ENCODE peak calls at places on chromosomes 5 and 9, in ten cellular contexts. One of them, this sample, is unnamed.

GRCh38 chr5:122877518-122877917 is 32.1 kb downstream of the SNX24 start:
- DNase-seq in EH: no peak
- DNase-seq in sciatic nerve: no peak
- DNase-seq in NCI-H510A treated with DMSO at 0.1 percent for 48 hours: no peak
- DNase-seq in iPS DF 19.7: no peak
- DNase-seq in neuronal stem cell: no peak
- DNase-seq in stromal cell of bone marrow: no peak
- DNase-seq in fibroblast of the conjunctiva: no peak
- DNase-seq in HFFc6: no peak
- DNase-seq in stimulated activated CD4-positive, alpha-beta T cell treated with anti-CD3 and anti-CD28 coated beads, Interleukin-1b, Interleukin-23, amount 100 ng/mL, for 24 hours: no peak
- DNase-seq in this sample: no peak

GRCh38 chr9:98610711-98611110 is 98.0 kb downstream of the GABBR2 start:
- DNase-seq in NCI-H510A treated with DMSO at 0.1 percent for 48 hours: no peak
- DNase-seq in iPS DF 19.7: no peak
- DNase-seq in EH: no peak
- DNase-seq in sciatic nerve: no peak
- DNase-seq in HFFc6: no peak
- DNase-seq in neuronal stem cell: no peak
- DNase-seq in fibroblast of the conjunctiva: no peak
- DNase-seq in stimulated activated CD4-positive, alpha-beta T cell treated with anti-CD3 and anti-CD28 coated beads, Interleukin-1b, Interleukin-23, amount 100 ng/mL, for 24 hours: no peak
- DNase-seq in stromal cell of bone marrow: no peak
- DNase-seq in this sample: no peak

GRCh38 chr5:55218966-55219365 is 8.1 kb downstream of the MCIDAS start:
- DNase-seq in HFFc6: no peak
- DNase-seq in iPS DF 19.7: no peak
- DNase-seq in stimulated activated CD4-positive, alpha-beta T cell treated with anti-CD3 and anti-CD28 coated beads, Interleukin-1b, Interleukin-23, amount 100 ng/mL, for 24 hours: no peak
- DNase-seq in stromal cell of bone marrow: no peak
- DNase-seq in neuronal stem cell: no peak
- DNase-seq in NCI-H510A treated with DMSO at 0.1 percent for 48 hours: peak; percentile 84
- DNase-seq in sciatic nerve: no peak
- DNase-seq in EH: no peak
- DNase-seq in fibroblast of the conjunctiva: no peak
- DNase-seq in this sample: no peak

GRCh38 chr9:130490981-130491380 is 46.2 kb downstream of the ASS1 start:
- DNase-seq in NCI-H510A treated with DMSO at 0.1 percent for 48 hours: no peak
- DNase-seq in iPS DF 19.7: no peak
- DNase-seq in neuronal stem cell: no peak
- DNase-seq in stromal cell of bone marrow: no peak
- DNase-seq in fibroblast of the conjunctiva: no peak
- DNase-seq in sciatic nerve: no peak
- DNase-seq in HFFc6: no peak
- DNase-seq in stimulated activated CD4-positive, alpha-beta T cell treated with anti-CD3 and anti-CD28 coated beads, Interleukin-1b, Interleukin-23, amount 100 ng/mL, for 24 hours: no peak
- DNase-seq in EH: no peak
- DNase-seq in this sample: no peak

GRCh38 chr5:88897748-88898147 is 14.8 kb upstream of the MEF2C start:
- DNase-seq in NCI-H510A treated with DMSO at 0.1 percent for 48 hours: no peak
- DNase-seq in sciatic nerve: no peak
- DNase-seq in iPS DF 19.7: peak; percentile 65
- DNase-seq in fibroblast of the conjunctiva: no peak
- DNase-seq in stromal cell of bone marrow: no peak
- DNase-seq in HFFc6: no peak
- DNase-seq in neuronal stem cell: no peak
- DNase-seq in EH: no peak
- DNase-seq in stimulated activated CD4-positive, alpha-beta T cell treated with anti-CD3 and anti-CD28 coated beads, Interleukin-1b, Interleukin-23, amount 100 ng/mL, for 24 hours: no peak
- DNase-seq in this sample: no peak

GRCh38 chr9:10946676-10947410 is 334.0 kb upstream of the PTPRD start:
- DNase-seq in stromal cell of bone marrow: no peak
- DNase-seq in NCI-H510A treated with DMSO at 0.1 percent for 48 hours: no peak
- DNase-seq in sciatic nerve: no peak
- DNase-seq in iPS DF 19.7: no peak
- DNase-seq in neuronal stem cell: no peak
- DNase-seq in fibroblast of the conjunctiva: no peak
- DNase-seq in HFFc6: no peak
- DNase-seq in EH: no peak
- DNase-seq in stimulated activated CD4-positive, alpha-beta T cell treated with anti-CD3 and anti-CD28 coated beads, Interleukin-1b, Interleukin-23, amount 100 ng/mL, for 24 hours: no peak
- DNase-seq in this sample: no peak

GRCh38 chr9:123927625-123928308 is 2.2 kb downstream of the DENND1A start:
- DNase-seq in EH: peak; percentile 76
- DNase-seq in fibroblast of the conjunctiva: no peak
- DNase-seq in stromal cell of bone marrow: peak; percentile 23
- DNase-seq in NCI-H510A treated with DMSO at 0.1 percent for 48 hours: peak; percentile 64
- DNase-seq in HFFc6: peak; percentile 27
- DNase-seq in neuronal stem cell: no peak
- DNase-seq in stimulated activated CD4-positive, alpha-beta T cell treated with anti-CD3 and anti-CD28 coated beads, Interleukin-1b, Interleukin-23, amount 100 ng/mL, for 24 hours: no peak
- DNase-seq in iPS DF 19.7: no peak
- DNase-seq in sciatic nerve: no peak
- DNase-seq in this sample: no peak

GRCh38 chr5:124457901-124458300 is 288.5 kb downstream of the ZNF608 start:
- DNase-seq in stimulated activated CD4-positive, alpha-beta T cell treated with anti-CD3 and anti-CD28 coated beads, Interleukin-1b, Interleukin-23, amount 100 ng/mL, for 24 hours: no peak
- DNase-seq in fibroblast of the conjunctiva: no peak
- DNase-seq in HFFc6: no peak
- DNase-seq in NCI-H510A treated with DMSO at 0.1 percent for 48 hours: no peak
- DNase-seq in EH: no peak
- DNase-seq in stromal cell of bone marrow: no peak
- DNase-seq in iPS DF 19.7: no peak
- DNase-seq in neuronal stem cell: no peak
- DNase-seq in sciatic nerve: no peak
- DNase-seq in this sample: no peak

GRCh38 chr5:147188200-147189108 is 46.4 kb upstream of the STK32A start:
- DNase-seq in stromal cell of bone marrow: peak; percentile 42
- DNase-seq in sciatic nerve: peak; percentile 62
- DNase-seq in fibroblast of the conjunctiva: peak; percentile 40
- DNase-seq in EH: peak; percentile 67
- DNase-seq in stimulated activated CD4-positive, alpha-beta T cell treated with anti-CD3 and anti-CD28 coated beads, Interleukin-1b, Interleukin-23, amount 100 ng/mL, for 24 hours: no peak
- DNase-seq in NCI-H510A treated with DMSO at 0.1 percent for 48 hours: peak; percentile 84
- DNase-seq in iPS DF 19.7: no peak
- DNase-seq in HFFc6: peak; percentile 66
- DNase-seq in neuronal stem cell: peak; percentile 71
- DNase-seq in this sample: peak; percentile 69

GRCh38 chr5:14036947-14037346 is 92.5 kb upstream of the DNAH5 start:
- DNase-seq in NCI-H510A treated with DMSO at 0.1 percent for 48 hours: no peak
- DNase-seq in neuronal stem cell: no peak
- DNase-seq in EH: peak; percentile 27
- DNase-seq in HFFc6: no peak
- DNase-seq in fibroblast of the conjunctiva: no peak
- DNase-seq in stimulated activated CD4-positive, alpha-beta T cell treated with anti-CD3 and anti-CD28 coated beads, Interleukin-1b, Interleukin-23, amount 100 ng/mL, for 24 hours: no peak
- DNase-seq in sciatic nerve: no peak
- DNase-seq in iPS DF 19.7: no peak
- DNase-seq in stromal cell of bone marrow: no peak
- DNase-seq in this sample: no peak

GRCh38 chr5:111254613-111255012 is 30.4 kb downstream of the CAMK4 start:
- DNase-seq in sciatic nerve: no peak
- DNase-seq in fibroblast of the conjunctiva: peak; percentile 4
- DNase-seq in HFFc6: no peak
- DNase-seq in neuronal stem cell: no peak
- DNase-seq in iPS DF 19.7: no peak
- DNase-seq in stromal cell of bone marrow: no peak
- DNase-seq in stimulated activated CD4-positive, alpha-beta T cell treated with anti-CD3 and anti-CD28 coated beads, Interleukin-1b, Interleukin-23, amount 100 ng/mL, for 24 hours: peak; percentile 60
- DNase-seq in EH: no peak
- DNase-seq in NCI-H510A treated with DMSO at 0.1 percent for 48 hours: no peak
- DNase-seq in this sample: no peak

GRCh38 chr5:172443441-172444109 is 10.8 kb downstream of the SH3PXD2B start:
- DNase-seq in HFFc6: peak; percentile 91
- DNase-seq in stromal cell of bone marrow: peak; percentile 92
- DNase-seq in sciatic nerve: peak; percentile 86
- DNase-seq in iPS DF 19.7: no peak
- DNase-seq in EH: peak; percentile 95
- DNase-seq in neuronal stem cell: no peak
- DNase-seq in stimulated activated CD4-positive, alpha-beta T cell treated with anti-CD3 and anti-CD28 coated beads, Interleukin-1b, Interleukin-23, amount 100 ng/mL, for 24 hours: peak; percentile 28
- DNase-seq in fibroblast of the conjunctiva: peak; percentile 94
- DNase-seq in NCI-H510A treated with DMSO at 0.1 percent for 48 hours: no peak
- DNase-seq in this sample: no peak

This sample was measured in caudate nucleus.